ENCODE peak calls at places on chromosome 20, in six cellular contexts. N is IMR-90, L is right cardiac atrium, R is GM23248, I is mammary epithelial cell, X is right lobe of liver. G is an unnamed sample. For H3K27me3, the result is how much of the 10 kb centered on the place peaks cover.

GRCh38 chr20:57882451-57883161 is 172.8 kb upstream of the PMEPA1 start:
- DNase-seq in N (no peak), L (no peak), R (peak), I (peak), X (peak), G (no peak)

GRCh38 chr20:40993794-40994540 is 34.7 kb upstream of the TOP1 start:
- DNase-seq in N (peak), L (no peak), R (peak), I (no peak), X (no peak), G (no peak)

GRCh38 chr20:45064812-45065211 is 36.1 kb downstream of the KCNS1 start:
- DNase-seq in N (no peak), L (no peak), R (peak), I (no peak), X (no peak), G (no peak)

GRCh38 chr20:40991181-40991889 is 37.3 kb upstream of the TOP1 start:
- DNase-seq in N (no peak), L (no peak), R (no peak), I (no peak), X (no peak), G (no peak)

GRCh38 chr20:63186528-63187316 is 29.2 kb downstream of the YTHDF1 start:
- DNase-seq in N (no peak), L (no peak), R (peak), I (peak), X (no peak), G (no peak)

GRCh38 chr20:33176101-33176500 is 8.1 kb downstream of the BPIFA2 start:
- DNase-seq in N (no peak), L (no peak), R (no peak), I (no peak), X (no peak), G (no peak)

GRCh38 chr20:40010483-40010882 is 678.6 kb downstream of the MAFB start:
- DNase-seq in N (no peak), L (peak), R (peak), I (no peak), X (no peak), G (peak)

GRCh38 chr20:40738976-40739375 is 49.9 kb upstream of the MAFB start:
- DNase-seq in N (no peak), L (no peak), R (no peak), I (no peak), X (no peak), G (no peak)

GRCh38 chr20:14947536-14947935 is 610.1 kb upstream of the FLRT3 start:
- DNase-seq in N (no peak), L (no peak), R (no peak), I (no peak), X (no peak), G (no peak)

GRCh38 chr20:61449916-61450315 is 197.9 kb downstream of the CDH4 start:
- DNase-seq in N (peak), L (no peak), R (no peak), I (no peak), X (no peak), G (no peak)

GRCh38 chr20:34099675-34100074 is 12.4 kb downstream of the EIF2S2 start:
- DNase-seq in N (no peak), L (no peak), R (no peak), I (no peak), X (no peak), G (no peak)

GRCh38 chr20:37615507-37616425 is 78.1 kb upstream of the CTNNBL1 start:
- DNase-seq in N (no peak), L (no peak), R (peak), I (peak), X (no peak), G (no peak)

GRCh38 chr20:20002101-20002998 is 14.8 kb upstream of the NAA20 start:
- DNase-seq in N (peak), L (no peak), R (no peak), I (no peak), X (peak), G (no peak)

GRCh38 chr20:9412309-9412708 is 102.1 kb upstream of the LAMP5 start:
- DNase-seq in N (no peak), L (no peak), R (no peak), I (no peak), X (no peak), G (no peak)

GRCh38 chr20:62236674-62236996 is 1.7 kb upstream of the OSBPL2 start:
- DNase-seq in N (no peak), L (peak), R (peak), I (no peak), X (no peak), G (no peak)

GRCh38 chr20:60869032-60869550 is 383.0 kb upstream of the CDH4 start:
- DNase-seq in N (no peak), L (no peak), R (no peak), I (no peak), X (no peak), G (no peak)

GRCh38 chr20:60039526-60039925 is 81.3 kb downstream of the CDH26 start:
- DNase-seq in N (no peak), L (no peak), R (no peak), I (no peak), X (no peak), G (no peak)

GRCh38 chr20:58967652-58968429 is 13.2 kb upstream of the NELFCD start:
- DNase-seq in N (no peak), L (no peak), R (no peak), I (no peak), X (no peak), G (no peak)

GRCh38 chr20:19743650-19744015 is 14.4 kb upstream of the RIN2 start:
- DNase-seq in N (no peak), L (no peak), R (no peak), I (no peak), X (no peak), G (no peak)

GRCh38 chr20:53595018-53595378 is 1.4 kb upstream of the ZNF217 start:
- DNase-seq in N (no peak), L (no peak), R (no peak), I (no peak), X (no peak), G (no peak)

GRCh38 chr20:2773812-2774211 is 26.6 kb downstream of the CPXM1 start:
- DNase-seq in N (no peak), L (no peak), R (no peak), I (no peak), X (peak), G (no peak)

GRCh38 chr20:61737812-61738443 is 327.8 kb downstream of the TAF4 start:
- DNase-seq in N (no peak), L (peak), R (no peak), I (no peak), X (no peak), G (peak)

GRCh38 chr20:3123542-3123941 is 36.1 kb downstream of the FASTKD5 start:
- DNase-seq in N (no peak), L (no peak), R (no peak), I (no peak), X (no peak), G (peak)

GRCh38 chr20:41161886-41162285 is 24.5 kb downstream of the PLCG1 start:
- DNase-seq in N (no peak), L (peak), R (no peak), I (no peak), X (no peak), G (no peak)

GRCh38 chr20:51321343-51322163 is 221.0 kb downstream of the NFATC2 start:
- DNase-seq in N (no peak), L (no peak), R (no peak), I (no peak), X (no peak), G (no peak)

GRCh38 chr20:1600736-1601135 is 19.1 kb downstream of the SIRPB1 start:
- DNase-seq in N (no peak), L (no peak), R (no peak), I (peak), X (no peak), G (no peak)

GRCh38 chr20:5141615-5142014 is 14.8 kb downstream of the CDS2 start:
- DNase-seq in N (no peak), L (no peak), R (no peak), I (no peak), X (no peak), G (no peak)

GRCh38 chr20:53774487-53775203 is 181.0 kb upstream of the ZNF217 start:
- DNase-seq in N (peak), L (no peak), R (peak), I (peak), X (no peak), G (no peak)

GRCh38 chr20:3226864-3227263 is 12.1 kb downstream of the SLC4A11 start:
- DNase-seq in N (no peak), L (no peak), R (no peak), I (no peak), X (no peak), G (no peak)

GRCh38 chr20:23049201-23049932 is at the start of gene THBD:
- DNase-seq in N (peak), L (peak), R (peak), I (peak), X (no peak), G (peak)

GRCh38 chr20:15836634-15837033 is 736.6 kb downstream of the KIF16B start:
- DNase-seq in N (no peak), L (no peak), R (no peak), I (peak), X (no peak), G (no peak)

DNA sequence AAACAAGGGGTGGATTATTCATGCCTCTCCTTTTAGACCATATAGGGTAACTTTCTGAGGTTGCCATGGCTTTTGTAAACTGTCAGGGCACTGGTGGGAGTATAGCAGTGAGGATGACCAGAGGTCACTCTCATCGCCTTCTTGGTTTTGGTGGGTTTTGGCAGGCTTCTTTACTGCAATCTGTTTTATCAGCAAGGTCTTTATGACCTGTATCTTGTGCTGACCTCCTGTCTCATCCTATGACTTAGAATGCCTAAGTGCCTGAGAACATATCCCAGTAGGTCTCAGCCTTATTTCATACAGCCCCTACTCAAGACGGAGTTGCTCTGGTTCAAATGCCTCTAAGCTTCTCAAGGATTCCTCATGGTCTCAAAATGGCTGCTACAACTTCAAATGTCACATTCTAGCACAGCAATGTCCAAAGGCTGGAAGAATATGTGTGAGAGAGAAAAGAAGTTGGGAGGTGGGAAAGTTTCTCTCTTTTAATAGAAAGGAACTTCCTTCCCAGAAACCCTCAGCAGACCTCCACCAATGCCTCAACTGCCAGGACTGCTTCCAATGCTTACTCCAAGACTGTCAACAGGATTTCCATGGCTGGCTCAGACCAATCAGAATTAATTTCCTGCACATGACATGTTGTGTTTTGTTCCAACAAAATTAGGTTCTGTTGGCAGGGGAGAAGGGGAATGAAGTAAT is 46.6 kb upstream of the SLC9A8 start:
- DNase-seq in N (no peak), L (no peak), R (no peak), I (no peak), X (no peak), G (no peak)
- H3K27ac ChIP-seq in N (no peak), L (no peak), R (no peak), I (no peak), X (peak), G (peak)

DNA sequence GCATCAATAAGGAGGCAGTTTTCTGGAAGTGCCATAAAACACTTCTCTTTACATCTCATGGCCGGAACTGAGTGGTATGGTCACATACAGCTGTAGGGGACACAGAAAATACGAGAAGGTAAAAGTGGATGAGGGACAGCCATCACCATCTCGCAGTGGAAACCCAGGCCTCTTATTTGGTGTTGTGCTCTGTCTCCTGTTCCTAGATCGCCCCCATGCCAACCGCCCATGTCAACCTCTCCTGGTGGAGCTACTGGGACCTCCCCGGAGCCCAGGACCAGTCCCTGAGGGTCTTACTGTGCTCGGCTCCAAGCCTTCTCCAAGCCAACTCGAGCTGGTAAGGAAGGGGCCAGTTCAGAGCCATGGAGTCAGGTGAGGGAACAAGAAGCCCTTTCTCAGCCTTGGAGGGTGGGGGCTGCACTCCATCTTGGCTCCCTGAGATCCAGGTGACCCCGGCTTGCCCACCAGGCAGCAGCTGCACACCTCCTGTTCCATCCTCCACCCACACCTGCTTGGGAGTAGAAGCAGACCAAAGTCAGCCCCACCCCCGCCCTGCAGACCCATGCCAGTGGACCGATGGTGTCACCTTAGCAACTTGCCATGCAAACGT is 149.0 kb upstream of the CST7 start:
- DNase-seq in N (no peak), L (no peak), R (no peak), I (no peak), X (no peak), G (peak)
- H3K27me3 ChIP-seq in N (under half), L (under half), R (under half), I (under half), X (under half), G (under half)

GRCh38 chr20:46974669-46975434 is 80.2 kb downstream of the EYA2 start:
- DNase-seq in N (no peak), L (no peak), R (no peak), I (peak), X (no peak), G (no peak)
- H3K27ac ChIP-seq in N (no peak), L (no peak), R (no peak), I (no peak), X (no peak), G (no peak)

DNA sequence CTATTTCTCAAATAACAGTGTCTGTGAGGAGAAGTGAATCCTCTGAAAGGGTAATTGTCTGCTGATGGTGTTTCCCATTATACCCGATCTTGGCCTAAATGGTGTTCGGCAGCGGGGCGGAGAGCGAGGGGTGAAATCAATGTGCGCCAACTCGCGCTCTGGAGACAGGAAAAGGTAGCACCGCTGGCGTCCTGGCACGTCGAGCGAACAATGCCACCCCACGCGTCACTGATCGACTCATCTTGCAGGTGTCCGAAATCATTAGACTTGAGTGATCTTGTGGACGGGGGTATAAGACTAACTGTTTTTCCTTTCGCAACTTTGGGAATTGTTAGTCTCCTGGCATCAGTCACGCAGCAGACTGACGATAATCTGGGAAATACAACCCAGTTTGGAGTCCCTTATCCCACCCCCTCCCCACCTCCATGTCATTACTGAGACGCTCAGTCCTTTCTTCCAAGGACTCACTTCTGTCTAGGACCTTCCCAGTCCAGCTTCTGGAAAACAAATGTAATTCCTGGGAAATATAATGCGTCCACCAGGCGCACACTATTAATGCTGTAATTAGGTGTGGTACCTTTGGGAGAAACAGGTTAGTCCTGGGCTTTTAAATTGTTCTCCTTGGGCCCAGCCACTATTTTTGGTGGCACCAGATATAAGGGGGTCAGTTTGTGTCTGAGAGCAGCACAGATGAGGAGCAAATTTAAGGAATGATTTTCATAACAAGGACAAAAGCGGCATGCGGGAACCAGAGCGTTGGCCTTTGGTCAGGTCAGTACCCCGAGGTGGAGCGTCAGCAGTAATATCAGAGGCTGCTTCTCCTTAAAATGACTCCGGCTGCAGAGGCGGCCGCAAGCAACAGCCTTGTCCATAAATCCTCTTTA is 2.3 kb downstream of the LINC00237 start:
- DNase-seq in N (no peak), L (no peak), R (no peak), I (no peak), X (no peak), G (no peak)
- H3K27me3 ChIP-seq in N (half or more), L (under half), R (half or more), I (half or more), X (under half), G (half or more)

DNA sequence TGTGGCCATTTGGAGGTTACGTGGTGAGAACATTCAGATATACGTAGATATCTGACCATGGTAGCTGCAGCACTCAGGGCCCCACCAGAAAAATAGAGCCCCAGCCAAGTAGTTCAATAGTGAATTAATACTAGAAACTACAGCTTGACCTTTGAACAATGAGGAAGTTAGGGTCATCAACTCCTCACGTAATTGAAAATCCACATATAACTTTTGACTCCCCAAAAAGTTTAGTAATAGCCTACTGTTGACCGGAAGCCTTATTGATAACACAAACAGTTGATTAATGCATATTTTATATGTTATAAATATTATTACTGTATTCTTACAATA is 118.0 kb downstream of the SNX5 start:
- DNase-seq in N (no peak), L (no peak), R (no peak), I (no peak), X (no peak), G (no peak)
- H3K27ac ChIP-seq in N (peak), L (no peak), R (peak), I (peak), X (no peak), G (peak)

GRCh38 chr20:46309945-46310344 is 1.6 kb upstream of the CDH22 start:
- DNase-seq in N (no peak), L (no peak), R (no peak), I (no peak), X (no peak), G (no peak)
- H3K27me3 ChIP-seq in N (half or more), L (under half), R (half or more), I (under half), X (under half), G (half or more)

GRCh38 chr20:38659613-38659880 is 57.9 kb downstream of the ARHGAP40 start:
- DNase-seq in N (no peak), L (no peak), R (no peak), I (no peak), X (no peak), G (no peak)
- H3K27ac ChIP-seq in N (no peak), L (no peak), R (no peak), I (no peak), X (no peak), G (no peak)

GRCh38 chr20:21512634-21513180 is 1.2 kb downstream of the NKX2-2 start:
- DNase-seq in N (no peak), L (no peak), R (no peak), I (no peak), X (peak), G (no peak)
- H3K27me3 ChIP-seq in N (half or more), L (under half), R (half or more), I (half or more), X (half or more), G (half or more)